ENCODE peak calls at places on chromosomes 13 and 19, in five cellular contexts. One of them, this sample, is unnamed.

GRCh38 chr19:47049307-47049700 is 880 bp upstream of the TMEM160 start:
- DNase-seq in astrocyte of the cerebellum: peak; percentile 35
- DNase-seq in mucosa of descending colon: no peak
- DNase-seq in WTC11: no peak
- DNase-seq in astrocyte: peak; percentile 63
- DNase-seq in this sample: peak; percentile 47

GRCh38 chr19:13957107-13957506 is 4.8 kb downstream of the DCAF15 start:
- DNase-seq in astrocyte: no peak
- DNase-seq in astrocyte of the cerebellum: no peak
- DNase-seq in mucosa of descending colon: no peak
- DNase-seq in WTC11: no peak
- DNase-seq in this sample: no peak

GRCh38 chr13:30396434-30397075 is 25.7 kb upstream of the UBE2L5 start:
- DNase-seq in astrocyte: peak; percentile 30
- DNase-seq in WTC11: no peak
- DNase-seq in mucosa of descending colon: no peak
- DNase-seq in astrocyte of the cerebellum: no peak
- DNase-seq in this sample: peak; percentile 35

GRCh38 chr19:27745978-27746542 is 1466.9 kb downstream of the UQCRFS1 start:
- DNase-seq in WTC11: no peak
- DNase-seq in astrocyte: no peak
- DNase-seq in mucosa of descending colon: no peak
- DNase-seq in astrocyte of the cerebellum: no peak
- DNase-seq in this sample: no peak

GRCh38 chr13:73204916-73205315 is 146.1 kb downstream of the KLF5 start:
- DNase-seq in astrocyte: no peak
- DNase-seq in astrocyte of the cerebellum: no peak
- DNase-seq in WTC11: no peak
- DNase-seq in mucosa of descending colon: peak; percentile 51
- DNase-seq in this sample: no peak

GRCh38 chr19:3852614-3853254 is 16.1 kb downstream of the ZFR2 start:
- DNase-seq in mucosa of descending colon: peak; percentile 68
- DNase-seq in astrocyte: peak; percentile 81
- DNase-seq in astrocyte of the cerebellum: peak; percentile 57
- DNase-seq in WTC11: peak; percentile 31
- DNase-seq in this sample: peak; percentile 87

GRCh38 chr19:13006431-13007281 is 11.4 kb downstream of the NFIX start:
- DNase-seq in WTC11: no peak
- DNase-seq in mucosa of descending colon: no peak
- DNase-seq in astrocyte: no peak
- DNase-seq in astrocyte of the cerebellum: no peak
- DNase-seq in this sample: no peak

GRCh38 chr19:2291185-2291751 is 9.3 kb upstream of the PEAK3 start:
- DNase-seq in astrocyte: no peak
- DNase-seq in astrocyte of the cerebellum: no peak
- DNase-seq in WTC11: peak; percentile 77
- DNase-seq in mucosa of descending colon: no peak
- DNase-seq in this sample: no peak

GRCh38 chr19:15299568-15300409 is 32.5 kb downstream of the BRD4 start:
- DNase-seq in astrocyte of the cerebellum: no peak
- DNase-seq in mucosa of descending colon: no peak
- DNase-seq in WTC11: no peak
- DNase-seq in astrocyte: peak; percentile 73
- DNase-seq in this sample: peak; percentile 77

DNA sequence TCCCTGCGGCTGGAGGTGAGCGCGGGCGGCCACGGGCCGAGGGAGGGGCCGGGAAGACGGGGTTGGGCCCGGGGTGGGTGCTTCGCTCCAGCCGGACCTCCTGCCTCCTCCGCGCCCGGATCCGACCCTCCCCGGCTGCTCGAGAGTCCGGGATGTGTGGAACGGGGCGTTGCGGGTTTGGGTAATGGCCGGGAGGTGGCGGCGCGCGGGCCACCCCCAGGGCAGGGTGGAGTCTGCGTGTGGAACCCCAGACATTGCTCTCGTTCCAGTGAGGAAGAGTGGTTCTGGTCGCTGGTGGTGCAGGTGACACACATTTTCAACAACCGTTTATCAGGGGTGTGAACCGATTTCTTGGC is 38.8 kb downstream of the ARHGEF7 start:
- DNase-seq in astrocyte: no peak
- DNase-seq in astrocyte of the cerebellum: no peak
- DNase-seq in WTC11: no peak
- DNase-seq in mucosa of descending colon: peak; percentile 55
- DNase-seq in this sample: peak; percentile 52
- TF ChIP-seq CTCF in astrocyte: no peak
- TF ChIP-seq CTCF in astrocyte of the cerebellum: no peak
- TF ChIP-seq CTCF in WTC11: no peak
- TF ChIP-seq CTCF in mucosa of descending colon: no peak
- TF ChIP-seq CTCF in this sample: peak; percentile 27

GRCh38 chr19:10106100-10106936 is at the start of gene PPAN:
- DNase-seq in astrocyte: peak; percentile 92
- DNase-seq in WTC11: peak; percentile 98
- DNase-seq in mucosa of descending colon: peak; percentile 99
- DNase-seq in astrocyte of the cerebellum: peak; percentile 95
- DNase-seq in this sample: peak; percentile 99
- TF ChIP-seq CTCF in astrocyte: no peak
- TF ChIP-seq CTCF in WTC11: no peak
- TF ChIP-seq CTCF in mucosa of descending colon: no peak
- TF ChIP-seq CTCF in astrocyte of the cerebellum: no peak
- TF ChIP-seq CTCF in this sample: no peak

GRCh38 chr19:48636859-48637448 is at the start of gene DBP:
- DNase-seq in mucosa of descending colon: no peak
- DNase-seq in WTC11: peak; percentile 50
- DNase-seq in astrocyte: no peak
- DNase-seq in astrocyte of the cerebellum: no peak
- DNase-seq in this sample: no peak
- TF ChIP-seq CTCF in mucosa of descending colon: no peak
- TF ChIP-seq CTCF in WTC11: no peak
- TF ChIP-seq CTCF in astrocyte: no peak
- TF ChIP-seq CTCF in astrocyte of the cerebellum: no peak
- TF ChIP-seq CTCF in this sample: peak; percentile 6

GRCh38 chr19:5959260-5960004 is 18.5 kb downstream of the RANBP3 start:
- DNase-seq in WTC11: no peak
- DNase-seq in astrocyte: no peak
- DNase-seq in mucosa of descending colon: no peak
- DNase-seq in astrocyte of the cerebellum: no peak
- DNase-seq in this sample: no peak

GRCh38 chr19:5963855-5964254 is 14.1 kb downstream of the RANBP3 start:
- DNase-seq in astrocyte: no peak
- DNase-seq in mucosa of descending colon: no peak
- DNase-seq in astrocyte of the cerebellum: no peak
- DNase-seq in WTC11: no peak
- DNase-seq in this sample: no peak

GRCh38 chr19:5964816-5965565 is 12.9 kb downstream of the RANBP3 start:
- DNase-seq in astrocyte: no peak
- DNase-seq in mucosa of descending colon: no peak
- DNase-seq in WTC11: no peak
- DNase-seq in astrocyte of the cerebellum: no peak
- DNase-seq in this sample: no peak

GRCh38 chr19:5960005-5961001 is 17.6 kb downstream of the RANBP3 start:
- DNase-seq in astrocyte of the cerebellum: no peak
- DNase-seq in WTC11: no peak
- DNase-seq in mucosa of descending colon: no peak
- DNase-seq in astrocyte: no peak
- DNase-seq in this sample: no peak

GRCh38 chr19:5961969-5962945 is 15.7 kb downstream of the RANBP3 start:
- DNase-seq in astrocyte of the cerebellum: no peak
- DNase-seq in WTC11: no peak
- DNase-seq in astrocyte: no peak
- DNase-seq in mucosa of descending colon: peak; percentile 77
- DNase-seq in this sample: peak; percentile 75
- TF ChIP-seq CTCF in astrocyte of the cerebellum: no peak
- TF ChIP-seq CTCF in WTC11: no peak
- TF ChIP-seq CTCF in astrocyte: no peak
- TF ChIP-seq CTCF in mucosa of descending colon: no peak
- TF ChIP-seq CTCF in this sample: no peak

GRCh38 chr19:53432088-53432661 is 391 bp downstream of the ZNF761 start:
- DNase-seq in WTC11: peak; percentile 39
- DNase-seq in mucosa of descending colon: peak; percentile 55
- DNase-seq in astrocyte: no peak
- DNase-seq in astrocyte of the cerebellum: no peak
- DNase-seq in this sample: peak; percentile 20

DNA sequence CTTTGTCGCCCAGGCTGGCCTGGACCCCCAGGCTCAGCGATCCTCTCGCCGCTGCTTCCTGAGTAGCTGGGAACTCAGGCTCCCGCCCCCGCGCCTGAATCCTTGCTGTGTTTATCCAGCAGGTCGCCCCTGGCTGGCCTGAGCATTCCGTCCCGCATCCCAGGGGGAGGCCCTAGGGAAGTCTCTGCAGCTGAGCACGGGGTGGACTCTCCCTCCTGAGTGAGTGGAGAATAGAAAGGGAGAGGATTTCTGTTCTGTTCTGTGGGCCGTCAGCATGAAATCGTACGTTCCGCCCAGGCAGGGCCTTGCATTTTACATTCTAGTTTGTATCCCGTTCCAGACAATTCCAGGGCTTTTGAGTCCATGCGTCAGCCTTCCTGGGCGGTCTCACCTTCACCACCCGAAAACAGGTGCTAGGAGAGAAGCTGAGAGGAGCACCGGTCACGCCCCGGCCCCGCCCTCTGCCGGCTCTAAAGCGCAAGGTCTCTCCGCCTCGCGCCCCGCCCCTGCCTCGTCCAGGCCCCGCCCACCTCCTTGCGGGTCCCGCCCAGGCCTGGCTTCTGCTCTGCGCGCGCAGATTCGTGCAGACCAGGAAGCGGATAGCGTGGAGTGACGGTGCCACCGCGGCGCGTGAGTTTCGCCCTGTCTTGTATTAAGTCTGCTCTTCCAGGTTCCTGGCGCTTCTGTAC is at the start of gene ZNF761:
- DNase-seq in astrocyte of the cerebellum: peak; percentile 70
- DNase-seq in astrocyte: peak; percentile 65
- DNase-seq in WTC11: peak; percentile 99
- DNase-seq in mucosa of descending colon: peak; percentile 99
- DNase-seq in this sample: peak; percentile 91
- TF ChIP-seq CTCF in astrocyte of the cerebellum: peak; percentile 38
- TF ChIP-seq CTCF in astrocyte: no peak
- TF ChIP-seq CTCF in WTC11: no peak
- TF ChIP-seq CTCF in mucosa of descending colon: peak; percentile 23
- TF ChIP-seq CTCF in this sample: peak; percentile 55

GRCh38 chr13:108897955-108898354 is 268.5 kb downstream of the MYO16 start:
- DNase-seq in astrocyte of the cerebellum: no peak
- DNase-seq in astrocyte: no peak
- DNase-seq in mucosa of descending colon: no peak
- DNase-seq in WTC11: no peak
- DNase-seq in this sample: peak; percentile 42
- TF ChIP-seq CTCF in astrocyte of the cerebellum: no peak
- TF ChIP-seq CTCF in astrocyte: no peak
- TF ChIP-seq CTCF in mucosa of descending colon: no peak
- TF ChIP-seq CTCF in WTC11: no peak
- TF ChIP-seq CTCF in this sample: no peak

DNA sequence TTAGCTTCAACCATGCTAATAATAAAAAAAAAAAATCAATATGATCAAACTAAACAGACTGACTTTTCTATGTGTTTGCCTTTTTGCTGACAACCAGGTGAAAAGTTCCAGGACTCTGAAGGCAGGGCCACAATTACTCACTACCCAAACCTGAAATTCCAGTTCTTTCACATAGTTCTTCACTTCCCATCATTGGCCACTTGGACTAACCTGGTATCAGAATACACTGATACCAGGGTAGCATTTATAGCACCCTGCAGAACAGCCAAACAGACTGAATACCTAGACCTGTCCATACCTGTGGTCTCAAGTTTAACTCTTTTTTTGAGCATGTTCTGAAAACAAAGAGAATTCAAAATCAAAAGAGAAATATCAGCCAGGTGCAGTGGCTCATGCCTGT is 25.1 kb downstream of the ELF1 start:
- DNase-seq in astrocyte of the cerebellum: no peak
- DNase-seq in mucosa of descending colon: peak; percentile 60
- DNase-seq in astrocyte: no peak
- DNase-seq in WTC11: no peak
- DNase-seq in this sample: no peak
- TF ChIP-seq CTCF in astrocyte of the cerebellum: no peak
- TF ChIP-seq CTCF in mucosa of descending colon: no peak
- TF ChIP-seq CTCF in astrocyte: no peak
- TF ChIP-seq CTCF in WTC11: no peak
- TF ChIP-seq CTCF in this sample: no peak

DNA sequence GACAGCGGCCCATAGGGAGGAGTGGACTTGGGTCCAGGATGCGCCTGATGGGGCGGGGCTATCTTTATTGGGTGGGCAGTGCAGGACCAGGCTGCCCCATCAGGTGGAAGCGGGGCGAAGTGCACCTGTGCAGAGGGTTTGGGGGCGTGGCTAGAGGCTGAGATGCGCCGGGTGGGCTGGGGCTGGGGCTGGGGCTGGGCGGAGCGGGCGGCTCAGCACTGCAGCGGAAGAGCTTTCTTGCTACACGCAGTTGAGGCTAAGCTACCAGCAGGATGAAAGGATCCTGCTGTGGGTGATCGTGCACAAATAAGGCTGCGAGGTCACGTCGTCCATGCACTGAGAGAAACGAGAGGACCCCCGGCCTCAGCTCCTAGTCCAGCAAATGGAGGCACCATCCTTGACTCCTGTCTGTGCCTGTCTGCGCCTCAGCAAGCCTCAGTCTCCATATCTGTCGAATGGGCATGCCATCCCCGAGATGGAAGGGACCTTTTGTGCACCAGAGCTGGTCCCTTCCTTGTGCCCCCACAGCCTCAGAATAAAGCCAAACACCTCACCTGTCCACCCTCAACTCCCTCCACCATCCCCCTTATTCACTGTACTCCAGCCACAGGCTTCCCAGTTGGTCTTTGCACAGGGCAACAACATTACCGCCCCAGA is 20.9 kb upstream of the HOMER3 start:
- DNase-seq in WTC11: peak; percentile 97
- DNase-seq in astrocyte of the cerebellum: no peak
- DNase-seq in astrocyte: no peak
- DNase-seq in mucosa of descending colon: no peak
- DNase-seq in this sample: no peak
- TF ChIP-seq CTCF in WTC11: no peak
- TF ChIP-seq CTCF in astrocyte of the cerebellum: no peak
- TF ChIP-seq CTCF in astrocyte: no peak
- TF ChIP-seq CTCF in mucosa of descending colon: no peak
- TF ChIP-seq CTCF in this sample: no peak

GRCh38 chr13:32669030-32669646 is 82.9 kb downstream of the PDS5B start:
- DNase-seq in mucosa of descending colon: peak; percentile 44
- DNase-seq in astrocyte: peak; percentile 42
- DNase-seq in astrocyte of the cerebellum: peak; percentile 49
- DNase-seq in WTC11: no peak
- DNase-seq in this sample: peak; percentile 73
- TF ChIP-seq CTCF in mucosa of descending colon: peak; percentile 21
- TF ChIP-seq CTCF in astrocyte: peak; percentile 82
- TF ChIP-seq CTCF in astrocyte of the cerebellum: peak; percentile 72
- TF ChIP-seq CTCF in WTC11: peak; percentile 31
- TF ChIP-seq CTCF in this sample: peak; percentile 71